ENCODE peak calls at places on chromosomes 3 and 15, in five cellular contexts. B is CD8-positive, alpha-beta T cell; Y is epithelial cell of esophagus; R is cardiac fibroblast; L is astrocyte of the cerebellum. H is an unnamed sample.

GRCh38 chr3:38029400-38030125 is at the start of gene PLCD1:
- DNase-seq in B (peak), R (peak), L (no peak), Y (peak), H (peak)

GRCh38 chr3:38131621-38132369 is 5.1 kb downstream of the ACAA1 start:
- DNase-seq in R (peak), Y (peak), B (no peak), L (no peak), H (no peak)

GRCh38 chr3:45027406-45027805 is 1.3 kb downstream of the CLEC3B start:
- DNase-seq in B (no peak), L (no peak), Y (no peak), R (no peak), H (no peak)

GRCh38 chr3:182784542-182784941 is 8.8 kb upstream of the ATP11B start:
- DNase-seq in B (no peak), L (no peak), Y (no peak), R (no peak), H (no peak)

GRCh38 chr3:124772081-124772831 is 42.0 kb downstream of the UMPS start:
- DNase-seq in L (no peak), Y (no peak), B (no peak), R (peak), H (no peak)

GRCh38 chr3:38088679-38089078 is 48.2 kb downstream of the ACAA1 start:
- DNase-seq in Y (no peak), B (no peak), L (no peak), R (no peak), H (no peak)

GRCh38 chr3:135142530-135142929 is 347.5 kb downstream of the EPHB1 start:
- DNase-seq in Y (no peak), R (no peak), B (no peak), L (no peak), H (no peak)

GRCh38 chr3:73954506-73954905 is 329.8 kb upstream of the PDZRN3 start:
- DNase-seq in Y (no peak), B (no peak), R (no peak), L (peak), H (no peak)

GRCh38 chr3:130386604-130387263 is 41.3 kb downstream of the COL6A5 start:
- DNase-seq in R (peak), Y (peak), L (no peak), B (no peak), H (no peak)

GRCh38 chr15:93278006-93278405 is 189.0 kb upstream of the RGMA start:
- DNase-seq in R (no peak), Y (no peak), L (no peak), B (no peak), H (no peak)

GRCh38 chr15:70096975-70097336 is 761 bp downstream of the TLE3 start:
- DNase-seq in R (no peak), Y (no peak), L (no peak), B (no peak), H (no peak)

GRCh38 chr3:101171797-101172196 is 148.6 kb downstream of the IMPG2 start:
- DNase-seq in R (no peak), B (no peak), Y (no peak), L (no peak), H (no peak)

GRCh38 chr3:49998326-49998725 is 58.4 kb downstream of the RBM6 start:
- DNase-seq in L (peak), Y (peak), B (no peak), R (peak), H (no peak)

GRCh38 chr15:31277335-31278055 is 49.1 kb upstream of the KLF13 start:
- DNase-seq in L (no peak), Y (no peak), R (no peak), B (no peak), H (no peak)

GRCh38 chr3:183491109-183491922 is 62.9 kb upstream of the MCF2L2 start:
- DNase-seq in B (no peak), R (no peak), L (no peak), Y (no peak), H (no peak)

GRCh38 chr3:50122071-50122470 is 33.1 kb upstream of the SEMA3F start:
- DNase-seq in Y (no peak), R (peak), L (no peak), B (no peak), H (no peak)

GRCh38 chr3:58009749-58010535 is 1.7 kb downstream of the FLNB start:
- DNase-seq in L (no peak), B (peak), Y (peak), R (no peak), H (no peak)

GRCh38 chr3:120445654-120446053 is 5.1 kb downstream of the FSTL1 start:
- DNase-seq in Y (no peak), B (no peak), R (no peak), L (no peak), H (no peak)

DNA sequence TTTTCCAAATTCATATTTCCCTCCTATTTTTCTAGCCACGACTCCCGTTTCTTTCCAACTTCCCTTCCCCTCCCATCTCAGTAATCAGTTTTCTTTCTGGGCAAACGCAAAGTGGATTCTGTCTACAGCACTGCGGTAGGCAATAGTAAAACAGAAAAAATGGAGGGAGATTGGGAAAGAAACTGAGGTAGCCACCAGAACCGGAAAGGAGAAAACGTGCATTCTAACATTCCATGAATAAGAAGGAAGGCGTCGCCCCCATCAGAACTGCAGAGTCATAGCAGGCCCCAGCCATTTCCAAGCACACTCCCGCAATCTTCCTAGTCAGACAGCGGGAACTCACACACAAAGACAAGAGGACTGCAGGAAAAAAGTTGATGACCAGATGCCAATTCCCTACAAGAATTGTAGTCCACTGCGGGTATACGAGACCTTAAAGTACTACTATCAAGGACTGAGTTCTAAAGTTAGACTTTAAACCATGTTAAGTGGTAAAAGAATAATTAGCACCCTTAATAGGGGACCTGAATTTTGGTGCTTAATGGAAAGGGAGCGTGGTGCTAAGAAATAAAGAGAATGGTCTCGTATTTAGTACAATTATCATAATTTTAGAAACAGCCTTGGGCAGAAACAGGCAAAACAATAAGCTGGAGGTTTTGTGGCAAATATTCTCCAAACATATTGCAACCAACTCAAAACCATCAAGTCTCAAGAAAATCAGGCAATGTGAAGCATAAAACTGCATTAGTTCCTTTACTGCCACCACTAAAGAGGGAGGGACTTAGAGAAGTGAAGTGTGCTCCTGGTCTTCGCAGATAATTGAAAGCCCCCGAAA is 1.4 kb downstream of the PFN2 start:
- DNase-seq in Y (peak), B (no peak), R (peak), L (peak), H (peak)
- TF ChIP-seq CTCF in Y (no peak), B (no peak), R (no peak), L (peak), H (peak)

GRCh38 chr15:28989239-28989830 is 103.6 kb downstream of the APBA2 start:
- DNase-seq in Y (no peak), R (no peak), B (no peak), L (no peak), H (no peak)
- TF ChIP-seq CTCF in Y (peak), R (no peak), B (no peak), L (peak), H (no peak)

GRCh38 chr15:41660235-41661077 is at the start of gene MGA:
- DNase-seq in B (peak), R (peak), Y (peak), L (peak), H (peak)
- TF ChIP-seq CTCF in B (no peak), R (no peak), Y (no peak), L (peak), H (peak)

GRCh38 chr3:17974206-17974841 is 231.9 kb upstream of the TBC1D5 start:
- DNase-seq in L (no peak), B (no peak), R (peak), Y (peak), H (no peak)

GRCh38 chr3:17983106-17983505 is 240.7 kb upstream of the TBC1D5 start:
- DNase-seq in Y (no peak), L (no peak), R (no peak), B (no peak), H (no peak)

GRCh38 chr3:17982211-17982880 is 239.9 kb upstream of the TBC1D5 start:
- DNase-seq in B (no peak), R (no peak), Y (peak), L (no peak), H (no peak)

GRCh38 chr3:17979911-17980310 is 237.5 kb upstream of the TBC1D5 start:
- DNase-seq in Y (no peak), B (no peak), R (no peak), L (no peak), H (no peak)

DNA sequence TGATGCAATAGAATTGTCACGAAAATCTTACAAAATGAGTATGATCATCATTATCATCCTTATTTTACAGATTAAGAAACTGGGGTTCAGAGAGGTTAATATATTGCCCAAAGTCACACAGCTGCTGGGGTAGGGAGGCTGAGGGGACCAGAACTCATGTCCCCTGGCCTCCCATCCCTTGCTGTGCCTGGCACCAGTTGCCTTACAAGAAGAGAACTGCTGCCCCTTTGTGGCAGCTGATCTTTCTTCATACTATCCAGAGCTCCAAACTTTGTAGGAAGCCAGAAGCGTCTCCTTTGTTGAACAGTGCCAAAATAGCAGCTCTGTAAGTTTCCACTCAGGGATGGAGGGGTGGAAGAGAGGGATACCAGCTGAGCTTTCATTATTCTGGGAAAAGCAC is 236.8 kb upstream of the TBC1D5 start:
- DNase-seq in L (no peak), B (no peak), Y (peak), R (no peak), H (no peak)
- TF ChIP-seq CTCF in L (no peak), B (no peak), Y (peak), R (no peak), H (no peak)